ENCODE peak calls at places on chromosomes 6 and 20, in eight cellular contexts. W is ovary, C is coronary artery, Z is left ventricle myocardium inferior, U is fibroblast of lung, S is uterus, L is Calu3, X is mesothelial cell of epicardium. A is an unnamed sample.

GRCh38 chr20:33773412-33774089 is 37.6 kb upstream of the CHMP4B start:
- DNase-seq in U (no peak), W (no peak), L (no peak), S (no peak), X (no peak), Z (no peak), C (no peak), A (no peak)

GRCh38 chr20:61531553-61532345 is 279.7 kb downstream of the CDH4 start:
- DNase-seq in U (peak), X (no peak), L (no peak), S (no peak), W (no peak), C (no peak), Z (no peak), A (no peak)

GRCh38 chr6:89792881-89793280 is 26.7 kb downstream of the MDN1 start:
- DNase-seq in Z (no peak), X (no peak), C (no peak), S (no peak), W (no peak), L (peak), U (peak), A (no peak)

GRCh38 chr6:85406641-85407075 is 43.2 kb upstream of the NT5E start:
- DNase-seq in S (no peak), X (no peak), W (no peak), C (no peak), Z (no peak), U (no peak), L (no peak), A (no peak)

GRCh38 chr6:127897437-127897836 is 3.4 kb downstream of the THEMIS start:
- DNase-seq in W (no peak), S (no peak), L (no peak), U (no peak), X (no peak), C (no peak), Z (no peak), A (no peak)

GRCh38 chr6:149499066-149499465 is 14.3 kb upstream of the ZC3H12D start:
- DNase-seq in C (no peak), S (no peak), Z (no peak), X (no peak), L (no peak), U (peak), W (no peak), A (no peak)

GRCh38 chr6:108793449-108794134 is 54.6 kb upstream of the ARMC2 start:
- DNase-seq in C (no peak), X (no peak), Z (no peak), S (no peak), W (no peak), U (no peak), L (no peak), A (no peak)

GRCh38 chr6:156634971-156635371 is 142.2 kb upstream of the ARID1B start:
- DNase-seq in W (no peak), L (no peak), U (peak), C (no peak), Z (no peak), X (no peak), S (no peak), A (no peak)

GRCh38 chr6:144590540-144590939 is 305.4 kb downstream of the UTRN start:
- DNase-seq in Z (no peak), S (no peak), U (no peak), W (no peak), L (no peak), X (no peak), C (no peak), A (no peak)

GRCh38 chr20:1331801-1332453 is 3.0 kb upstream of the SDCBP2 start:
- DNase-seq in C (no peak), L (no peak), Z (no peak), W (no peak), X (peak), S (no peak), U (no peak), A (peak)

GRCh38 chr6:144534123-144534676 is 249.1 kb downstream of the UTRN start:
- DNase-seq in C (no peak), L (no peak), X (no peak), S (no peak), Z (no peak), W (no peak), U (no peak), A (no peak)

GRCh38 chr6:163860194-163861081 is 445.9 kb downstream of the QKI start:
- DNase-seq in L (no peak), S (no peak), U (peak), Z (peak), X (no peak), C (no peak), W (no peak), A (peak)

GRCh38 chr20:62816879-62817873 is at the start of gene COL9A3:
- DNase-seq in W (no peak), U (no peak), S (no peak), C (no peak), X (peak), Z (no peak), L (peak), A (no peak)

GRCh38 chr6:125356888-125357287 is 55.1 kb upstream of the HDDC2 start:
- DNase-seq in X (no peak), W (no peak), S (no peak), U (no peak), C (no peak), L (no peak), Z (no peak), A (no peak)

GRCh38 chr20:31751126-31751525 is 12.0 kb downstream of the TPX2 start:
- DNase-seq in Z (no peak), W (no peak), C (no peak), X (no peak), L (no peak), U (peak), S (no peak), A (no peak)

GRCh38 chr6:4625557-4625956 is 150.6 kb upstream of the CDYL start:
- DNase-seq in W (no peak), C (no peak), L (no peak), X (no peak), S (no peak), Z (no peak), U (no peak), A (no peak)

GRCh38 chr20:5080384-5080877 is 39.3 kb downstream of the PCNA start:
- DNase-seq in C (no peak), L (no peak), U (peak), Z (peak), S (no peak), X (no peak), W (no peak), A (peak)

GRCh38 chr6:40719671-40720374 is 132.7 kb upstream of the LRFN2 start:
- DNase-seq in X (no peak), Z (no peak), U (peak), L (no peak), W (no peak), C (no peak), S (no peak), A (peak)

GRCh38 chr20:401682-402495 is 6.2 kb upstream of the RBCK1 start:
- DNase-seq in C (no peak), W (no peak), X (no peak), Z (no peak), U (peak), S (no peak), L (peak), A (no peak)

GRCh38 chr6:166003569-166003968 is 164.1 kb downstream of the TBXT start:
- DNase-seq in U (no peak), W (no peak), X (no peak), S (no peak), C (no peak), Z (no peak), L (no peak), A (no peak)

GRCh38 chr20:36093025-36093803 is 61.3 kb upstream of the EPB41L1 start:
- DNase-seq in C (no peak), L (peak), X (no peak), S (peak), W (peak), U (peak), Z (peak), A (peak)

GRCh38 chr20:35635652-35636051 is 20.0 kb downstream of the SPAG4 start:
- DNase-seq in W (no peak), C (no peak), L (no peak), Z (no peak), S (no peak), U (no peak), X (no peak), A (no peak)

GRCh38 chr20:44576297-44576696 is 6.1 kb upstream of the PKIG start:
- DNase-seq in W (no peak), C (no peak), S (no peak), X (no peak), U (peak), Z (no peak), L (peak), A (no peak)

GRCh38 chr20:33063271-33063670 is 9.6 kb downstream of the BPIFB3 start:
- DNase-seq in U (no peak), L (no peak), W (no peak), C (no peak), Z (no peak), X (no peak), S (no peak), A (no peak)

GRCh38 chr20:48550814-48551213 is 277.0 kb downstream of the PREX1 start:
- DNase-seq in Z (no peak), W (no peak), C (no peak), S (no peak), L (no peak), X (no peak), U (no peak), A (no peak)

GRCh38 chr20:22387452-22387851 is 196.9 kb downstream of the FOXA2 start:
- DNase-seq in U (no peak), X (no peak), C (no peak), Z (no peak), L (no peak), S (no peak), W (no peak), A (no peak)

GRCh38 chr6:168328086-168328485 is 8.5 kb upstream of the DACT2 start:
- DNase-seq in Z (no peak), U (no peak), S (no peak), L (no peak), C (no peak), X (no peak), W (no peak), A (no peak)

GRCh38 chr6:158706369-158706982 is 56.6 kb downstream of the SYTL3 start:
- DNase-seq in S (peak), L (peak), U (peak), Z (peak), W (peak), X (peak), C (peak), A (no peak)

GRCh38 chr6:1379026-1379809 is 10.2 kb upstream of the FOXF2 start:
- DNase-seq in Z (no peak), L (no peak), C (peak), X (no peak), W (no peak), U (no peak), S (no peak), A (no peak)

GRCh38 chr6:7311920-7312615 is 931 bp downstream of the SSR1 start:
- DNase-seq in W (no peak), S (no peak), Z (no peak), X (no peak), U (peak), C (no peak), L (no peak), A (no peak)

GRCh38 chr20:39057143-39057542 is 95.0 kb downstream of the DHX35 start:
- DNase-seq in C (no peak), S (no peak), X (no peak), W (no peak), U (no peak), L (no peak), Z (no peak), A (no peak)
- TF ChIP-seq CTCF in C (no peak), S (no peak), X (no peak), W (no peak), U (no peak), L (no peak), Z (no peak), A (no peak)

GRCh38 chr6:16712931-16713484 is 48.3 kb downstream of the ATXN1 start:
- DNase-seq in S (peak), X (no peak), Z (peak), U (peak), W (no peak), C (no peak), L (peak), A (peak)
- TF ChIP-seq CTCF in S (no peak), X (no peak), Z (no peak), U (peak), W (no peak), C (no peak), L (no peak), A (no peak)

GRCh38 chr20:38109025-38109541 is 56.0 kb downstream of the TGM2 start:
- DNase-seq in S (peak), L (no peak), X (no peak), Z (peak), C (no peak), W (no peak), U (peak), A (peak)

GRCh38 chr20:38109657-38110524 is 55.2 kb downstream of the TGM2 start:
- DNase-seq in Z (peak), X (no peak), W (no peak), S (peak), C (peak), L (peak), U (peak), A (peak)

GRCh38 chr20:38108438-38109024 is 56.5 kb downstream of the TGM2 start:
- DNase-seq in L (no peak), C (no peak), S (peak), X (no peak), W (no peak), Z (peak), U (peak), A (no peak)

GRCh38 chr20:38104283-38104682 is 60.8 kb downstream of the TGM2 start:
- DNase-seq in W (no peak), S (no peak), L (no peak), U (no peak), C (no peak), Z (no peak), X (no peak), A (no peak)

DNA sequence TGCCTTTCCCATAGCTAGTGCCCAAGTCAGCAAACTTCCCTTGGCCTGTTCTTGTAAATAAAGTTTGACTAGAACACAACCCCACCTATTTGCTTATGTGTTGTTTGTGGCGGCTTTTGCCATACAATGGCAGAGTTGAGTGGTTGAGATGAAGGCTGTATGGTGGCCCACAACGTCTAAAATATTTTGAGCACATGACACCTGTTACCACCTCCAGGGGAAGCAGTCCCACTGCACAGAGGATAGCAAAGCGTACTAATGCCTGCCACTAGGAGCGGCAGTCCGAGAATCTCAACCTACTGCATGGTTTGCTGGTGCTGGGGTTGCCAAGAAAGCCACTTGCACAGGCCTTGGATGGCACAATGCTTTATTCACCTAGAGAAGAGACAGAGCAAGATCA is 58.6 kb downstream of the TGM2 start:
- DNase-seq in W (no peak), U (no peak), S (no peak), L (no peak), X (no peak), Z (no peak), C (no peak), A (no peak)
- TF ChIP-seq CTCF in W (no peak), U (no peak), S (no peak), L (no peak), X (no peak), Z (peak), C (no peak), A (no peak)

GRCh38 chr20:13755809-13756208 is 28.9 kb downstream of the ESF1 start:
- DNase-seq in U (peak), X (no peak), Z (no peak), W (no peak), L (no peak), S (no peak), C (no peak), A (no peak)
- TF ChIP-seq CTCF in U (peak), X (no peak), Z (no peak), W (no peak), L (no peak), S (no peak), C (no peak), A (no peak)

GRCh38 chr6:32973144-32973854 is 4.9 kb downstream of the BRD2 start:
- DNase-seq in X (no peak), L (peak), S (peak), U (no peak), W (peak), Z (no peak), C (no peak), A (no peak)

GRCh38 chr6:32972353-32973143 is 4.2 kb downstream of the BRD2 start:
- DNase-seq in U (no peak), Z (no peak), S (no peak), X (no peak), W (peak), L (no peak), C (peak), A (no peak)

GRCh38 chr6:32971245-32971580 is 2.8 kb downstream of the BRD2 start:
- DNase-seq in X (no peak), L (no peak), S (no peak), W (no peak), U (no peak), Z (no peak), C (no peak), A (no peak)

GRCh38 chr6:32970413-32971244 is 2.2 kb downstream of the BRD2 start:
- DNase-seq in X (peak), S (peak), C (peak), L (peak), W (peak), Z (peak), U (peak), A (peak)

GRCh38 chr6:32971581-32972352 is 3.4 kb downstream of the BRD2 start:
- DNase-seq in W (peak), L (peak), C (peak), X (peak), Z (peak), U (peak), S (peak), A (peak)
- TF ChIP-seq CTCF in W (peak), L (no peak), C (no peak), X (no peak), Z (peak), U (no peak), S (peak), A (no peak)

GRCh38 chr20:38125157-38126056 is 39.7 kb downstream of the TGM2 start:
- DNase-seq in U (peak), W (peak), C (peak), X (peak), Z (peak), L (peak), S (peak), A (no peak)
- TF ChIP-seq CTCF in U (peak), W (no peak), C (no peak), X (no peak), Z (peak), L (peak), S (no peak), A (no peak)

A was measured in lower leg skin.